ENCODE peak calls at places on chromosome 7, in nine cellular contexts. L is B cell; Q is tibial artery; G is stomach; M is NB4; K is mucosa of descending colon; F is GM23338; B is fibroblast of pulmonary artery; D is activated naive CD4-positive, alpha-beta T cell treated with Interleukin-2 at 50 U/mL for 16 hours. W is an unnamed sample.

GRCh38 chr7:107029061-107029763 is 15.3 kb upstream of the PRKAR2B start:
- DNase-seq in L (no peak), Q (no peak), G (no peak), M (peak), K (no peak), F (no peak), B (no peak), D (no peak), W (no peak)

GRCh38 chr7:94348142-94348541 is 46.6 kb upstream of the COL1A2 start:
- DNase-seq in L (no peak), Q (no peak), G (no peak), M (no peak), K (peak), F (no peak), B (peak), D (no peak), W (no peak)

GRCh38 chr7:108368466-108368865 is 87.8 kb downstream of the NRCAM start:
- DNase-seq in L (no peak), Q (no peak), G (no peak), M (no peak), K (no peak), F (no peak), B (no peak), D (no peak), W (no peak)

GRCh38 chr7:133770863-133771492 is 356.2 kb upstream of the LRGUK start:
- DNase-seq in L (no peak), Q (no peak), G (no peak), M (no peak), K (no peak), F (no peak), B (peak), D (no peak), W (no peak)

GRCh38 chr7:27933691-27934565 is 194.0 kb downstream of the TAX1BP1 start:
- DNase-seq in L (no peak), Q (no peak), G (no peak), M (peak), K (no peak), F (peak), B (no peak), D (no peak), W (no peak)

GRCh38 chr7:139482662-139483466 is 609 bp downstream of the KLRG2 start:
- DNase-seq in L (no peak), Q (no peak), G (no peak), M (peak), K (no peak), F (peak), B (peak), D (no peak), W (no peak)

GRCh38 chr7:40047661-40048060 is 86.8 kb downstream of the MPLKIP start:
- DNase-seq in L (no peak), Q (no peak), G (no peak), M (no peak), K (no peak), F (no peak), B (no peak), D (no peak), W (no peak)

GRCh38 chr7:29005829-29006228 is 47.7 kb upstream of the TRIL start:
- DNase-seq in L (no peak), Q (no peak), G (no peak), M (no peak), K (no peak), F (no peak), B (peak), D (no peak), W (no peak)

GRCh38 chr7:74489997-74490396 is 36.3 kb downstream of the GTF2IRD1 start:
- DNase-seq in L (no peak), Q (no peak), G (no peak), M (no peak), K (no peak), F (no peak), B (no peak), D (no peak), W (no peak)

GRCh38 chr7:152178405-152179058 is 153.1 kb downstream of the GALNT11 start:
- DNase-seq in L (no peak), Q (no peak), G (no peak), M (no peak), K (no peak), F (no peak), B (no peak), D (no peak), W (no peak)

GRCh38 chr7:90982228-90982627 is 282.0 kb upstream of the FZD1 start:
- DNase-seq in L (no peak), Q (no peak), G (no peak), M (no peak), K (no peak), F (no peak), B (no peak), D (no peak), W (no peak)

GRCh38 chr7:133535308-133535707 is 282.4 kb downstream of the EXOC4 start:
- DNase-seq in L (no peak), Q (no peak), G (no peak), M (no peak), K (no peak), F (no peak), B (no peak), D (no peak), W (no peak)

GRCh38 chr7:32501522-32501921 is 6.2 kb downstream of the AVL9 start:
- DNase-seq in L (no peak), Q (no peak), G (no peak), M (no peak), K (no peak), F (no peak), B (peak), D (no peak), W (no peak)

GRCh38 chr7:51160990-51161615 is 155.5 kb downstream of the COBL start:
- DNase-seq in L (peak), Q (no peak), G (peak), M (peak), K (peak), F (peak), B (peak), D (peak), W (peak)

GRCh38 chr7:98423043-98423442 is 22.2 kb upstream of the BAIAP2L1 start:
- DNase-seq in L (no peak), Q (no peak), G (no peak), M (peak), K (no peak), F (no peak), B (peak), D (no peak), W (no peak)

GRCh38 chr7:116249969-116250553 is 39.7 kb downstream of the TES start:
- DNase-seq in L (no peak), Q (no peak), G (no peak), M (peak), K (no peak), F (peak), B (peak), D (no peak), W (no peak)

GRCh38 chr7:151756076-151756731 is 120.7 kb downstream of the PRKAG2 start:
- DNase-seq in L (peak), Q (no peak), G (no peak), M (peak), K (peak), F (no peak), B (peak), D (peak), W (no peak)

W was measured in left lobe of liver.